ENCODE peak calls at places on chromosomes 12 and 14, in six cellular contexts. N, G, R, J, F and I are unnamed samples.

GRCh38 chr14:100267990-100268389 is 29.0 kb downstream of the YY1 start:
- DNase-seq in N (no peak), G (no peak), R (no peak), J (no peak), F (no peak), I (no peak)

GRCh38 chr12:62191747-62192485 is 68.3 kb upstream of the USP15 start:
- DNase-seq in N (peak; percentile 24), G (peak; percentile 51), R (no peak), J (no peak), F (peak; percentile 31), I (peak; percentile 7)

GRCh38 chr12:42332301-42332894 is 6.4 kb downstream of the PPHLN1 start:
- DNase-seq in N (peak; percentile 60), G (peak; percentile 34), R (peak; percentile 12), J (no peak), F (peak; percentile 13), I (peak; percentile 39)

GRCh38 chr12:105067511-105068031 is 16.7 kb downstream of the ALDH1L2 start:
- DNase-seq in N (no peak), G (peak; percentile 38), R (no peak), J (no peak), F (no peak), I (no peak)

GRCh38 chr12:32903763-32904162 is 7.2 kb upstream of the PKP2 start:
- DNase-seq in N (no peak), G (no peak), R (no peak), J (no peak), F (no peak), I (no peak)

GRCh38 chr12:20099395-20099976 is 268.9 kb upstream of the PDE3A start:
- DNase-seq in N (no peak), G (no peak), R (no peak), J (no peak), F (no peak), I (no peak)

GRCh38 chr12:106704081-106704480 is 70.4 kb upstream of the RIC8B start:
- DNase-seq in N (no peak), G (no peak), R (no peak), J (no peak), F (no peak), I (no peak)

GRCh38 chr12:121697093-121697698 is 15.4 kb upstream of the TMEM120B start:
- DNase-seq in N (peak; percentile 72), G (peak; percentile 68), R (no peak), J (peak; percentile 20), F (peak; percentile 39), I (peak; percentile 44)

GRCh38 chr14:65751510-65751909 is 339.0 kb downstream of the FUT8 start:
- DNase-seq in N (no peak), G (no peak), R (no peak), J (no peak), F (no peak), I (no peak)

GRCh38 chr14:79278798-79279644 is 932.3 kb downstream of the DIO2 start:
- DNase-seq in N (peak; percentile 86), G (peak; percentile 97), R (no peak), J (peak; percentile 90), F (peak; percentile 87), I (peak; percentile 44)

GRCh38 chr14:20690848-20691640 is 2.5 kb downstream of the ANG start:
- DNase-seq in N (peak; percentile 85), G (peak; percentile 63), R (peak; percentile 28), J (peak; percentile 76), F (peak; percentile 70), I (peak; percentile 50)

GRCh38 chr14:104891121-104891551 is 26.1 kb downstream of the CEP170B start:
- DNase-seq in N (no peak), G (no peak), R (no peak), J (no peak), F (no peak), I (no peak)

GRCh38 chr12:67648306-67649164 is at the start of gene DYRK2:
- DNase-seq in N (peak; percentile 76), G (peak; percentile 78), R (peak; percentile 80), J (peak; percentile 49), F (peak; percentile 92), I (peak; percentile 72)

GRCh38 chr12:42361909-42362706 is 36.1 kb downstream of the PPHLN1 start:
- DNase-seq in N (no peak), G (no peak), R (no peak), J (no peak), F (no peak), I (no peak)

GRCh38 chr14:29930283-29930682 is 2.6 kb upstream of the PRKD1 start:
- DNase-seq in N (no peak), G (no peak), R (no peak), J (no peak), F (no peak), I (no peak)

GRCh38 chr12:29051221-29051620 is 97.9 kb upstream of the FAR2 start:
- DNase-seq in N (no peak), G (no peak), R (no peak), J (no peak), F (no peak), I (no peak)

GRCh38 chr14:74613211-74613914 is 1.3 kb upstream of the LTBP2 start:
- DNase-seq in N (no peak), G (no peak), R (no peak), J (no peak), F (no peak), I (no peak)

GRCh38 chr14:76918176-76918750 is 92.1 kb downstream of the LRRC74A start:
- DNase-seq in N (peak; percentile 25), G (peak; percentile 90), R (no peak), J (peak; percentile 83), F (no peak), I (peak; percentile 61)